ENCODE peak calls at places on chromosomes 16 and 17, in six cellular contexts. O, B, D, P, M and V are unnamed samples.

GRCh38 chr17:50420419-50421112 is 5.5 kb upstream of the ACSF2 start:
- DNase-seq in P (peak; percentile 45), M (peak; percentile 65), O (peak; percentile 70), D (no peak), B (no peak), V (no peak)

GRCh38 chr17:39867891-39868553 is at the start of gene ZPBP2:
- DNase-seq in O (peak; percentile 4), P (no peak), D (peak; percentile 72), M (no peak), B (no peak), V (no peak)

GRCh38 chr17:66533572-66533971 is 231.2 kb downstream of the PRKCA start:
- DNase-seq in D (no peak), M (no peak), O (no peak), P (peak; percentile 74), B (no peak), V (no peak)

GRCh38 chr16:89599451-89599858 is 14.0 kb upstream of the DPEP1 start:
- DNase-seq in M (no peak), D (peak; percentile 68), O (peak; percentile 49), P (no peak), B (no peak), V (no peak)

GRCh38 chr17:7582401-7583252 is 1.0 kb upstream of the MPDU1 start:
- DNase-seq in D (no peak), P (no peak), O (no peak), B (peak; percentile 76), M (no peak), V (no peak)

GRCh38 chr17:56593073-56593740 is at the start of gene NOG:
- DNase-seq in D (no peak), O (peak; percentile 79), B (peak; percentile 70), P (peak; percentile 12), M (no peak), V (peak; percentile 31)

GRCh38 chr16:49556252-49557069 is 182.9 kb downstream of the C16orf78 start:
- DNase-seq in M (no peak), D (no peak), B (no peak), O (peak; percentile 33), P (peak; percentile 65), V (no peak)

GRCh38 chr16:23214796-23215195 is 32.3 kb downstream of the SCNN1G start:
- DNase-seq in D (no peak), B (no peak), P (no peak), O (no peak), M (no peak), V (no peak)

GRCh38 chr17:48611213-48611612 is 396 bp upstream of the HOXB7 start:
- DNase-seq in O (peak; percentile 64), M (no peak), B (no peak), D (no peak), P (no peak), V (no peak)

GRCh38 chr16:20904507-20905079 is 4.0 kb downstream of the LYRM1 start:
- DNase-seq in P (peak; percentile 88), M (no peak), B (no peak), O (peak; percentile 49), D (no peak), V (no peak)

GRCh38 chr16:73060948-73061495 is 13.1 kb upstream of the ZFHX3 start:
- DNase-seq in O (no peak), P (no peak), D (no peak), B (no peak), M (no peak), V (no peak)
- H3K27ac ChIP-seq in O (no peak overlapping the region), P (no peak overlapping the region), D (no peak overlapping the region), B (peak overlapping the region; percentile 99), M (peak overlapping the region; percentile 90), V (peak overlapping the region; percentile 97)

DNA sequence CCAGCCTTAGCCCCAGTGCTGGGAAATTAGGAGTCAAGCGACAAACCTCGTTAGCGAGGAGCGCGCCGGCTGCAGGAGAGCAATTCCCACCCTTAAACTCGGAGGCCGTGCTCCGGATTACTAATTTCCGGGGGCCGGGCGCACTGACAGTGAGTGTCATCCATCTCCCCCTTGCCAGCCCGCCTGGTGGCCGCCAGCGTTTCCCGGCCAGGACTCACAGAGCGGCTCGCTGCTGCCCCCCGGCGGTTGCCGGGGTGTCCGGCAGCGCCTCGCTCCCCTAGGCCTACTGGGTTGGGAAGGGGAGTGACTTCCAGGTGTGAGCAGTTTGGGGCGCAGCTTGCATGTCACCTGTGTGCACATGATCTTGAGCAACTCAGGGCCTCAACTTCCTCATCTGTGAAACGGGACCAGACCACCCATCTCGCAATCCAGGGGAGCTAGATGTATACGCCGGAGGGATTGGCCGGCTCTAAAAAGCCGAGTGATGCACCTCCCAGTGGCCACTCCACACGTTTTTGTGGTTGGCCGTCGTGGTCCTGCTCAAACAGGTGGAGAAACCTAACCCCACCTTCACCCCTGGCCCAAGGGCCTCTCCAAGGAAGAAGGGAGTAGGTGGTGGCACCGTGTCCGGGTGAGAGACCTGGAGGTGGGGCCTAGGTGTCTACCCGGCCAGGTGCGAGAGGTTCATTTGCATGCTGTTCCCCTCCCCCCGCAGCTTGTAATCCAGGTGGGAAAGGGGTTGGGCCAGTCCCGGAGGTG is 2.5 kb upstream of the GSE1 start:
- DNase-seq in D (peak; percentile 92), B (peak; percentile 92), M (peak; percentile 91), P (peak; percentile 80), O (peak; percentile 97), V (peak; percentile 82)
- H3K4me3 ChIP-seq in D (peak overlapping the region; percentile 51), B (peak overlapping the region; percentile 65), M (peak overlapping the region; percentile 52), P (peak overlapping the region; percentile 75), O (peak overlapping the region; percentile 66), V (peak overlapping the region; percentile 82)

GRCh38 chr17:35715416-35715815 is 16.0 kb upstream of the RASL10B start:
- DNase-seq in O (no peak), B (no peak), M (no peak), P (no peak), D (no peak), V (no peak)

GRCh38 chr17:35716173-35716572 is 15.3 kb upstream of the RASL10B start:
- DNase-seq in D (no peak), P (no peak), B (no peak), M (no peak), O (no peak), V (no peak)

GRCh38 chr17:35714988-35715387 is 16.5 kb upstream of the RASL10B start:
- DNase-seq in B (no peak), M (no peak), D (no peak), O (no peak), P (no peak), V (no peak)

GRCh38 chr17:35709874-35710273 is 21.6 kb upstream of the RASL10B start:
- DNase-seq in O (peak; percentile 29), P (peak; percentile 56), B (no peak), D (no peak), M (no peak), V (no peak)

GRCh38 chr17:35713069-35713728 is 18.2 kb upstream of the RASL10B start:
- DNase-seq in B (no peak), M (no peak), P (peak; percentile 89), D (no peak), O (peak; percentile 97), V (no peak)
- H3K27ac ChIP-seq in B (peak overlapping the region; percentile 78), M (peak overlapping the region; percentile 68), P (peak overlapping the region; percentile 90), D (no peak overlapping the region), O (peak overlapping the region; percentile 82), V (peak overlapping the region; percentile 90)

DNA sequence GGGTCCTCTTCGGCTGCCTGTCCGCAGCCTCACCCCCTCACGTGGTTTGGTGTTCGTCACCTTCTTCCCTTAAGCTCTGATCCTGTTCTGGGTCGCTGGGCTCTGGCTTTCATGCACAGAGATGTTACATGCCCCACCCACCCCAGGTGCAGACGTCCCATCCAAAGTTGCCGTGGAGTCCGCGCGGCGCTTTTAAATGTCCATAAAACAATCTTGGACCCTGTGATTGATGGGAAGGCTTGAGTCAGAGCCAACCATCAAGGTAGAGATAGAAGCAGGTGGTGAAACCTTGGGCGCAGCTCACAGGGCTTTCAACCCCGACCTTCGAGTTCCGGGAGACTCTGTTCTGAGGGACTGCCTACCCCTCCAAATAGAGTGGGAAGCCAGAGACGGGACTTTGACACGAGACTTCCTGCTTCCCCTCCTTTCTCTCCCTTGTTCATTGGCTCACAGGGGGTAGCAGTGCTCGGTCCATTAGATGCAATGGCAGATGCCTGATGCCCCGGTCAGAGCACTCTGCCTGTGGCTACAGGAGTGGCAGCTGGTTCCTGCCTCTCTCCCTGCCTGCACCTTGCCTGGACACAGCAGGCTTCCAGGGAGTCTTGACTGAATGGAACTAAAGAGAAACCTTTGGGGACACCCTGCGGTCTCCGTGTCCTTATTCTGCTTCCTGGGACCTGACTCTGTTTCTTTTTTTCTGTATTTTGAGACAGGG is 4.0 kb downstream of the ENGASE start:
- DNase-seq in M (no peak), O (no peak), B (no peak), D (no peak), P (no peak), V (no peak)
- H3K4me3 ChIP-seq in M (no peak overlapping the region), O (no peak overlapping the region), B (no peak overlapping the region), D (no peak overlapping the region), P (no peak overlapping the region), V (no peak overlapping the region)

DNA sequence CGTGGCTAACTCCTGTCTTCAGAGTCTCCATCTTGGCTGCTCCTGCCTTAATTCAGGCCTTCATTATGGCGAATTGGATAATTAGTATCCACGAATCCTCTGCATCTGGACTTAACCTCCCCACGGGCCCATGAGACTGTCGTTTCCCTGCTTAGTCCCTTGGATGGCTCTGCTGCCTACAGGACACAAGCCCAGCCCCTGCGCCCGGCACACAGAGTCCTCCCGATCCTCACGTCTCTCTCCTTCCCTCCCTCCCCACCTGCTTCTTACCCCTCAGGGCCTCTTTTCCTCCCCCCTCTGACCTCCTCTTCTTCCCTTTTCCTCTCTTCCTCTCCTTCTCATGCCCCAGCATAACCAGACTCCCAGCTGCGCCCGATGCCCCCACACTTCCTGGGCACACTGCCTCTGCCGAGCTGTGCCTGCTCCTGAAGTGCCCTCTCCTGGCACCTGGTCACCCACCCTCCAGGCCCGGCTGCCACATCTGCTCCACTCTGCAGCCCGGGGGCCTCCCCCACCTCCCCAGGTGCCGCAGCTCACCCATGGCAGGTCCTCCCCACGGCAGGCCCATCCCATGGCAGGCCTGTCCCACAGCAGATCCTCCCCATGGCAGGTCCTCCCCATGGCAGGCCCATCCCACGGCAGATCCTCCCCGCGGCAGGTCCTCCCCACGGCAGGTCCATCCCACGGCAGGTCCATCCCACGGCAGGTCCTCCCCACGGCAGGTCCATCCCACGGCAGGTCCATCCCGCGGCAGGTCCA is 45.9 kb downstream of the RPH3AL start:
- DNase-seq in B (no peak), M (no peak), P (no peak), D (peak; percentile 37), O (no peak), V (no peak)
- H3K27ac ChIP-seq in B (no peak overlapping the region), M (no peak overlapping the region), P (no peak overlapping the region), D (no peak overlapping the region), O (no peak overlapping the region), V (no peak overlapping the region)

GRCh38 chr16:53129281-53130192 is 74.7 kb downstream of the CHD9 start:
- DNase-seq in D (no peak), P (peak; percentile 83), O (peak; percentile 55), M (no peak), B (no peak), V (no peak)
- H3K4me3 ChIP-seq in D (peak overlapping the region; percentile 60), P (peak overlapping the region; percentile 91), O (peak overlapping the region; percentile 74), M (peak overlapping the region; percentile 52), B (peak overlapping the region; percentile 76), V (peak overlapping the region; percentile 80)

DNA sequence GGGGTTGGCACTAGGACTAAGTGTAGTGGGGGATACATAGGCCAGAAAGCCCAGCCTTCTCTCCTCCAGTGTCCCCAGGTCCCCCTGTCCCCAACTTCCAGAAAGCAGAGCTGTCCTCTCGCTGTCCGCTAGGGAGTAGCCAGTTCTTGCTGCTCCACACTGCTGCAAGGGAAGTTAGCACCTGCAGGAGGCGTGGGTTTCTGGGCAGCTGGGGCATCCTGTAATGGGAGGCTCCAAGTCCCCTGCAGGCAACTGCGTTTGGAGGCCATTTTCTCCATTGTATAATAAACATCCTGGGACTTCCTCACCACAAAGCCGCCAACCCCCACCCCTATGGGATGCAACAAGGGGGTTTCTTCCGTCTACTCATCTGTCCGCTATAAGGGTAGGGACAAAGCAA is 1.7 kb downstream of the RPRML start:
- DNase-seq in B (no peak), M (no peak), P (peak; percentile 32), D (no peak), O (peak; percentile 34), V (no peak)
- H3K27ac ChIP-seq in B (no peak overlapping the region), M (no peak overlapping the region), P (no peak overlapping the region), D (no peak overlapping the region), O (no peak overlapping the region), V (no peak overlapping the region)

GRCh38 chr17:46977750-46978488 is 1.1 kb downstream of the RPRML start:
- DNase-seq in B (no peak), P (no peak), M (no peak), D (no peak), O (peak; percentile 12), V (no peak)
- H3K4me3 ChIP-seq in B (peak overlapping the region; percentile 46), P (peak overlapping the region; percentile 46), M (peak overlapping the region; percentile 46), D (no peak overlapping the region), O (peak overlapping the region; percentile 62), V (peak overlapping the region; percentile 75)